ENCODE peak calls at places on chromosomes 3 and 15, in nine cellular contexts. R is NCI-H774; L is stimulated activated CD4-positive, alpha-beta T cell treated with anti-CD3 and anti-CD28 coated beads, TNF-alpha, amount 100 ng/mL, for 4 hours; Z is HCT116; Y is HS-5; U is Karpas-422; I is mesenteric fat pad; X is cerebellar cortex; W is left ventricle myocardium superior. V is an unnamed sample.

GRCh38 chr3:112101946-112102345 is 15.8 kb downstream of the C3orf52 start:
- DNase-seq in L (no peak), U (no peak), R (no peak), W (no peak), Y (peak; percentile 88), Z (no peak), I (no peak), X (no peak), V (no peak)

GRCh38 chr3:158568784-158569183 is 2.2 kb upstream of the MLF1 start:
- DNase-seq in R (no peak), X (no peak), Z (no peak), L (no peak), W (no peak), I (no peak), U (no peak), Y (peak; percentile 5), V (no peak)

GRCh38 chr3:178558637-178559036 is 22.4 kb downstream of the KCNMB2 start:
- DNase-seq in Z (no peak), X (no peak), I (no peak), L (no peak), U (no peak), R (peak; percentile 80), Y (no peak), W (no peak), V (no peak)

GRCh38 chr15:83764201-83764839 is 110.4 kb downstream of the ADAMTSL3 start:
- DNase-seq in W (peak; percentile 33), Y (no peak), X (peak; percentile 8), U (no peak), Z (no peak), R (no peak), L (no peak), I (no peak), V (no peak)

GRCh38 chr15:22778796-22779195 is 7.6 kb upstream of the NIPA1 start:
- DNase-seq in U (no peak), W (no peak), L (no peak), Y (no peak), R (no peak), Z (no peak), X (no peak), I (no peak), V (no peak)

GRCh38 chr3:141412936-141413354 is 44.6 kb downstream of the ZBTB38 start:
- DNase-seq in W (peak; percentile 96), R (peak; percentile 55), L (no peak), U (no peak), Z (no peak), Y (no peak), I (peak; percentile 93), X (peak; percentile 85), V (peak; percentile 94)

GRCh38 chr15:53721334-53722087 is 38.0 kb downstream of the WDR72 start:
- DNase-seq in Z (no peak), L (no peak), I (no peak), R (no peak), U (no peak), Y (no peak), W (no peak), X (no peak), V (no peak)

GRCh38 chr3:33256249-33256648 is 21.0 kb upstream of the FBXL2 start:
- DNase-seq in I (no peak), X (no peak), W (no peak), R (no peak), Y (no peak), U (no peak), L (no peak), Z (no peak), V (no peak)

GRCh38 chr3:159764211-159765024 is 224.2 kb upstream of the IL12A start:
- DNase-seq in X (peak; percentile 62), I (no peak), Y (no peak), U (no peak), Z (no peak), R (peak; percentile 81), L (no peak), W (peak; percentile 79), V (no peak)

GRCh38 chr3:44337253-44337652 is 1.3 kb upstream of the TCAIM start:
- DNase-seq in R (no peak), I (no peak), W (no peak), X (peak; percentile 26), U (no peak), Z (no peak), L (no peak), Y (no peak), V (no peak)

GRCh38 chr3:127749787-127750225 is 72.5 kb downstream of the MGLL start:
- DNase-seq in L (no peak), I (peak; percentile 60), W (no peak), Y (no peak), Z (no peak), R (no peak), X (no peak), U (peak; percentile 79), V (no peak)

GRCh38 chr15:89502867-89503595 is 6.6 kb upstream of the RHCG start:
- DNase-seq in L (no peak), I (peak; percentile 43), X (no peak), W (no peak), Y (no peak), U (no peak), Z (no peak), R (no peak), V (no peak)

GRCh38 chr3:131551761-131552160 is 49.0 kb upstream of the MRPL3 start:
- DNase-seq in I (no peak), R (no peak), Y (no peak), U (no peak), L (no peak), X (no peak), Z (no peak), W (no peak), V (no peak)